ENCODE peak calls at places on chromosomes 7 and 10, in seven cellular contexts. U is cardiac muscle cell, C is KBM-7, J is NCI-H2029 treated with DMSO at 0.1 percent for 48 hours, T is iPS DF 6.9, W is IMR-90, Z is EH. A is an unnamed sample.

GRCh38 chr10:74058658-74059057 is 60.7 kb downstream of the VCL start:
- DNase-seq in U (peak; percentile 35), C (peak; percentile 67), J (no peak), T (no peak), W (no peak), Z (no peak), A (no peak)

GRCh38 chr10:46268076-46268881 is 18.5 kb upstream of the ANTXRL start:
- DNase-seq in U (no peak), C (no peak), J (no peak), T (no peak), W (no peak), Z (no peak), A (no peak)

GRCh38 chr7:117995850-117996650 is 122.8 kb upstream of the CTTNBP2 start:
- DNase-seq in U (no peak), C (peak; percentile 15), J (no peak), T (no peak), W (peak; percentile 5), Z (no peak), A (no peak)

GRCh38 chr7:151085691-151086620 is at the start of gene AGAP3:
- DNase-seq in U (peak; percentile 80), C (peak; percentile 66), J (peak; percentile 39), T (no peak), W (peak; percentile 70), Z (peak; percentile 85), A (peak; percentile 99)

GRCh38 chr10:45061982-45062381 is 61.3 kb downstream of the ZNF22 start:
- DNase-seq in U (peak; percentile 2), C (no peak), J (no peak), T (no peak), W (no peak), Z (no peak), A (no peak)

GRCh38 chr10:6473430-6473829 is 106.6 kb downstream of the PRKCQ start:
- DNase-seq in U (no peak), C (peak; percentile 93), J (no peak), T (no peak), W (no peak), Z (peak; percentile 2), A (no peak)

GRCh38 chr10:68628576-68629127 is 68.5 kb downstream of the TET1 start:
- DNase-seq in U (peak; percentile 35), C (peak; percentile 28), J (peak; percentile 8), T (no peak), W (peak; percentile 34), Z (peak; percentile 34), A (no peak)

GRCh38 chr10:13100349-13101294 is 659 bp downstream of the OPTN start:
- DNase-seq in U (peak; percentile 31), C (no peak), J (no peak), T (no peak), W (peak; percentile 31), Z (peak; percentile 47), A (peak; percentile 37)

GRCh38 chr7:100674441-100675407 is 1.2 kb downstream of the GNB2 start:
- DNase-seq in U (no peak), C (no peak), J (no peak), T (no peak), W (no peak), Z (peak; percentile 16), A (no peak)

GRCh38 chr10:110129490-110129889 is 77.9 kb upstream of the MXI1 start:
- DNase-seq in U (no peak), C (no peak), J (no peak), T (no peak), W (no peak), Z (no peak), A (no peak)